ENCODE peak calls at places on chromosome 12, in four cellular contexts. O is right lobe of liver, U is fibroblast of pulmonary artery, I is AG09309. B is an unnamed sample.

GRCh38 chr12:25591132-25591531 is 38.0 kb upstream of the LMNTD1 start:
- DNase-seq in O (no peak), U (peak), I (no peak), B (no peak)

GRCh38 chr12:27539191-27539631 is 15.2 kb downstream of the PPFIBP1 start:
- DNase-seq in O (no peak), U (peak), I (no peak), B (peak)

GRCh38 chr12:54509660-54510059 is 12.1 kb downstream of the NCKAP1L start:
- DNase-seq in O (no peak), U (no peak), I (no peak), B (no peak)

GRCh38 chr12:116832353-116832752 is 48.9 kb downstream of the HRK start:
- DNase-seq in O (no peak), U (no peak), I (peak), B (peak)

GRCh38 chr12:11621797-11622423 is 27.6 kb upstream of the ETV6 start:
- DNase-seq in O (no peak), U (peak), I (no peak), B (no peak)

GRCh38 chr12:48388938-48389337 is 38.2 kb upstream of the ZNF641 start:
- DNase-seq in O (no peak), U (peak), I (no peak), B (peak)

GRCh38 chr12:109525279-109525585 is 47.8 kb downstream of the UBE3B start:
- DNase-seq in O (no peak), U (no peak), I (no peak), B (no peak)

GRCh38 chr12:94020335-94020734 is 128.0 kb upstream of the PLXNC1 start:
- DNase-seq in O (no peak), U (peak), I (peak), B (no peak)

GRCh38 chr12:52634266-52635056 is 16.1 kb upstream of the KRT73 start:
- DNase-seq in O (peak), U (no peak), I (no peak), B (no peak)

GRCh38 chr12:117144599-117144998 is 45.4 kb upstream of the TESC start:
- DNase-seq in O (no peak), U (no peak), I (no peak), B (no peak)

GRCh38 chr12:49017764-49018281 is 753 bp downstream of the PRKAG1 start:
- DNase-seq in O (no peak), U (peak), I (no peak), B (peak)

GRCh38 chr12:106082216-106083175 is 56.3 kb downstream of the NUAK1 start:
- DNase-seq in O (peak), U (no peak), I (no peak), B (peak)

DNA sequence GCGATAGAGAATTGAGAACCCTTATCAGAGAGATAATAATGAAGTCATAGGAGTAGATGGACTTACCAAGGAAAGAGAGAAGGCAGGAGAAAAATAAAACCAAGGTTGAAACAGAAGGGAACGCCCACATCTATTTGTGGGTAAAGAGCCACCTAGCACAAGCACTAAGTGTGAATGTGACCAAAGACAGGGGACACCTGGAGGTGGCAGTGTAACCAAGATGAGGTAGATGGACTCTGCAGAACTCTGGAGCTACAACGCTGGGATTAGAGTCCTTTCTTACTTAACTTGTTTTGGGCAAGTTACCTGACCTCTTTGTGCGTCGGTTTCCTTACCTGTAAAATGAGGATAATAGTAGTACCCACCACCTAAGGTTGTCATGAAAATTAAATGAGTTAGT is 101.9 kb downstream of the SLC5A8 start:
- DNase-seq in O (no peak), U (no peak), I (no peak), B (no peak)
- TF ChIP-seq CTCF in O (no peak), U (no peak), I (no peak), B (no peak)

GRCh38 chr12:89280833-89281533 is 71.3 kb downstream of the DUSP6 start:
- DNase-seq in O (no peak), U (peak), I (no peak), B (peak)
- H3K4me3 ChIP-seq in O (no peak), U (no peak), I (no peak), B (no peak)

GRCh38 chr12:114013601-114014345 is 47.6 kb upstream of the RBM19 start:
- DNase-seq in O (no peak), U (peak), I (peak), B (peak)
- TF ChIP-seq CTCF in O (peak), U (peak), I (peak), B (peak)

GRCh38 chr12:82870825-82871377 is 184.2 kb downstream of the TMTC2 start:
- DNase-seq in O (no peak), U (no peak), I (no peak), B (no peak)
- H3K4me3 ChIP-seq in O (no peak), U (no peak), I (no peak), B (no peak)

DNA sequence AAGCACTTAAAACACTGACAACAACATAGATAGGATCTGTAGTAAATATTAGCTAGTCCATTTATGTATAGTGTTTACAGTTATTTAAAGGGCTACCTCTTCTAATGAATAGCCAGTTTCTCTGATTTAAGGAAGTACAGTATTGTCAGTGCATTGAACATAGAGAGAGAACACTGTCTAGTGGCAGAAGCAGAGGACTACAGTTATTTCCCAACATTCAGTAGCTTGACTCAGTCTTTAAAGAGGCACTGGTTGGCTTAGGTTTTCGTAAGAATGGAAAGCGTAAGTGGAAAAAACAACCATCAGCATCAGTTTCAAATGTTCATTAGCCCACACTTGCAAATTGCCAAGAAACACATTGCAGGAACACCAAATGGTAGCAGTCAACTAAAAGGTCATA is 125.0 kb upstream of the HMGA2 start:
- DNase-seq in O (no peak), U (peak), I (peak), B (peak)
- TF ChIP-seq CTCF in O (no peak), U (peak), I (peak), B (peak)